ENCODE peak calls at places on chromosomes 2 and 18, in ten cellular contexts. R is endothelial cell; T is HFFc6; C is activated CD4-positive, alpha-beta T cell treated with anti-CD3 and anti-CD28 coated beads, Interleukin-2, amount 50 U/mL, for 24 hours; G is cardiac muscle cell; W is CD8-positive, alpha-beta T cell; K is NCI-H2029 treated with DMSO at 0.1 percent for 48 hours; F is astrocyte of the cerebellum; L is activated T-cell treated with anti-CD3 and anti-CD28 coated beads for 1 hour; E is KG1. Z is an unnamed sample.

GRCh38 chr2:222290691-222291484 is 7.9 kb downstream of the PAX3 start:
- DNase-seq in F (peak; percentile 69), E (no peak), W (no peak), T (peak; percentile 78), G (peak; percentile 74), L (no peak), C (no peak), K (no peak), R (no peak), Z (no peak)

GRCh38 chr2:163733301-163733938 is 2.4 kb downstream of the FIGN start:
- DNase-seq in K (no peak), W (no peak), L (no peak), C (no peak), T (no peak), F (no peak), R (no peak), G (peak; percentile 52), E (no peak), Z (no peak)

GRCh38 chr2:55425449-55425848 is 5.8 kb upstream of the CCDC88A start:
- DNase-seq in G (no peak), K (no peak), L (no peak), W (no peak), R (no peak), T (peak; percentile 83), F (no peak), E (no peak), C (no peak), Z (peak; percentile 29)

GRCh38 chr2:16047701-16048100 is 107.4 kb downstream of the MYCN start:
- DNase-seq in W (no peak), T (no peak), F (no peak), G (no peak), K (no peak), E (no peak), C (no peak), R (no peak), L (no peak), Z (no peak)

GRCh38 chr2:180979086-180979934 is 1.1 kb upstream of the UBE2E3 start:
- DNase-seq in C (no peak), F (peak; percentile 45), T (peak; percentile 74), R (no peak), K (no peak), G (peak; percentile 36), E (no peak), W (no peak), L (no peak), Z (no peak)

GRCh38 chr2:152042636-152043615 is 55.9 kb downstream of the CACNB4 start:
- DNase-seq in L (no peak), F (no peak), W (no peak), C (no peak), E (no peak), K (no peak), R (no peak), G (no peak), T (no peak), Z (peak; percentile 88)

GRCh38 chr2:219302412-219302968 is 6.7 kb downstream of the PTPRN start:
- DNase-seq in C (no peak), L (no peak), E (no peak), R (no peak), W (no peak), F (no peak), K (no peak), G (no peak), T (no peak), Z (no peak)

GRCh38 chr18:5197032-5197434 is at the start of gene AKAIN1:
- DNase-seq in K (peak; percentile 4), G (peak; percentile 91), T (no peak), W (peak; percentile 53), F (peak; percentile 0), L (no peak), C (no peak), E (no peak), R (peak; percentile 76), Z (no peak)

GRCh38 chr2:138275881-138276280 is 225.7 kb upstream of the SPOPL start:
- DNase-seq in W (no peak), L (no peak), F (peak; percentile 13), E (no peak), T (peak; percentile 11), R (no peak), C (no peak), K (no peak), G (no peak), Z (no peak)

GRCh38 chr2:120669121-120669952 is 66.3 kb upstream of the GLI2 start:
- DNase-seq in K (peak; percentile 27), E (no peak), G (peak; percentile 38), T (no peak), R (peak; percentile 60), W (no peak), F (no peak), L (no peak), C (no peak), Z (no peak)

GRCh38 chr2:207330912-207331311 is 165.2 kb upstream of the KLF7 start:
- DNase-seq in L (no peak), G (no peak), F (peak; percentile 49), C (peak; percentile 44), K (no peak), R (no peak), E (no peak), W (no peak), T (peak; percentile 89), Z (peak; percentile 68)

GRCh38 chr2:144099746-144100438 is 420.0 kb downstream of the ZEB2 start:
- DNase-seq in E (no peak), L (no peak), F (peak; percentile 53), W (no peak), T (peak; percentile 89), R (no peak), C (no peak), G (peak; percentile 23), K (no peak), Z (no peak)

GRCh38 chr18:36298113-36298701 is 694 bp downstream of the FHOD3 start:
- DNase-seq in L (no peak), G (peak; percentile 61), C (no peak), T (no peak), W (no peak), K (no peak), E (no peak), R (peak; percentile 16), F (no peak), Z (no peak)

GRCh38 chr2:232875256-232876070 is 5.4 kb downstream of the SNORC start:
- DNase-seq in W (no peak), R (peak; percentile 37), G (peak; percentile 18), K (no peak), C (no peak), E (no peak), F (no peak), L (no peak), T (no peak), Z (no peak)

GRCh38 chr2:241837197-241837596 is 21.5 kb downstream of the PDCD1 start:
- DNase-seq in T (no peak), R (no peak), C (no peak), K (no peak), E (no peak), W (peak; percentile 9), F (no peak), L (no peak), G (no peak), Z (no peak)

GRCh38 chr18:2302628-2303516 is 268.4 kb downstream of the METTL4 start:
- DNase-seq in K (no peak), T (peak; percentile 52), W (no peak), E (no peak), C (no peak), L (no peak), R (no peak), G (no peak), F (no peak), Z (peak; percentile 96)

GRCh38 chr2:110105608-110106467 is 9.8 kb downstream of the MALL start:
- DNase-seq in L (no peak), G (no peak), T (peak; percentile 71), R (no peak), C (no peak), K (no peak), E (no peak), F (peak; percentile 18), W (no peak), Z (no peak)

GRCh38 chr2:80326214-80326613 is 21.7 kb upstream of the LRRTM1 start:
- DNase-seq in L (no peak), T (peak; percentile 8), W (no peak), K (no peak), E (no peak), R (no peak), C (no peak), G (peak; percentile 64), F (no peak), Z (peak; percentile 58)

GRCh38 chr18:56709463-56709862 is 58.3 kb downstream of the WDR7 start:
- DNase-seq in W (no peak), K (peak; percentile 5), R (no peak), F (peak; percentile 66), E (peak; percentile 7), C (peak; percentile 54), G (no peak), L (no peak), T (peak; percentile 89), Z (peak; percentile 88)

GRCh38 chr18:22847392-22847791 is 85.7 kb upstream of the RBBP8 start:
- DNase-seq in K (no peak), W (no peak), F (peak; percentile 51), C (no peak), R (no peak), G (no peak), E (no peak), T (no peak), L (no peak), Z (no peak)